ENCODE peak calls at places on chromosomes 16 and 17, in nine cellular contexts. One of them, this sample, is unnamed.

GRCh38 chr17:72514888-72515287 is 394.1 kb downstream of the SOX9 start:
- DNase-seq in anterior cingulate cortex: peak
- DNase-seq in posterior cingulate gyrus: peak
- DNase-seq in stomach: no peak
- DNase-seq in T-cell: no peak
- DNase-seq in T47D: no peak
- DNase-seq in A549: no peak
- DNase-seq in AG10803: peak
- DNase-seq in activated B cell treated with CpG ODN at 0.5 μM for 24 hours: no peak
- DNase-seq in this sample: no peak

GRCh38 chr17:3558603-3559269 is 1.1 kb upstream of the TRPV3 start:
- DNase-seq in anterior cingulate cortex: no peak
- DNase-seq in posterior cingulate gyrus: peak
- DNase-seq in stomach: peak
- DNase-seq in T-cell: peak
- DNase-seq in T47D: no peak
- DNase-seq in A549: no peak
- DNase-seq in AG10803: peak
- DNase-seq in activated B cell treated with CpG ODN at 0.5 μM for 24 hours: peak
- DNase-seq in this sample: no peak

GRCh38 chr17:42629420-42630009 is 20.0 kb downstream of the TUBG1 start:
- DNase-seq in anterior cingulate cortex: no peak
- DNase-seq in posterior cingulate gyrus: no peak
- DNase-seq in stomach: no peak
- DNase-seq in T-cell: no peak
- DNase-seq in T47D: peak
- DNase-seq in A549: no peak
- DNase-seq in AG10803: no peak
- DNase-seq in activated B cell treated with CpG ODN at 0.5 μM for 24 hours: no peak
- DNase-seq in this sample: no peak

GRCh38 chr17:17931159-17931558 is 41.0 kb downstream of the TOM1L2 start:
- DNase-seq in anterior cingulate cortex: no peak
- DNase-seq in posterior cingulate gyrus: no peak
- DNase-seq in stomach: no peak
- DNase-seq in T-cell: no peak
- DNase-seq in T47D: no peak
- DNase-seq in A549: no peak
- DNase-seq in AG10803: no peak
- DNase-seq in activated B cell treated with CpG ODN at 0.5 μM for 24 hours: no peak
- DNase-seq in this sample: no peak

GRCh38 chr16:54370653-54371052 is 84.1 kb upstream of the IRX3 start:
- DNase-seq in anterior cingulate cortex: no peak
- DNase-seq in posterior cingulate gyrus: no peak
- DNase-seq in stomach: no peak
- DNase-seq in T-cell: no peak
- DNase-seq in T47D: no peak
- DNase-seq in A549: no peak
- DNase-seq in AG10803: no peak
- DNase-seq in activated B cell treated with CpG ODN at 0.5 μM for 24 hours: no peak
- DNase-seq in this sample: no peak

GRCh38 chr17:52111182-52111581 is 47.3 kb downstream of the CA10 start:
- DNase-seq in anterior cingulate cortex: no peak
- DNase-seq in posterior cingulate gyrus: no peak
- DNase-seq in stomach: no peak
- DNase-seq in T-cell: no peak
- DNase-seq in T47D: no peak
- DNase-seq in A549: no peak
- DNase-seq in AG10803: no peak
- DNase-seq in activated B cell treated with CpG ODN at 0.5 μM for 24 hours: no peak
- DNase-seq in this sample: no peak

GRCh38 chr16:84898447-84898846 is 78.7 kb downstream of the CRISPLD2 start:
- DNase-seq in anterior cingulate cortex: no peak
- DNase-seq in posterior cingulate gyrus: peak
- DNase-seq in stomach: no peak
- DNase-seq in T-cell: no peak
- DNase-seq in T47D: no peak
- DNase-seq in A549: peak
- DNase-seq in AG10803: no peak
- DNase-seq in activated B cell treated with CpG ODN at 0.5 μM for 24 hours: no peak
- DNase-seq in this sample: no peak

GRCh38 chr17:79624658-79625478 is 14.0 kb upstream of the RBFOX3 start:
- DNase-seq in anterior cingulate cortex: no peak
- DNase-seq in posterior cingulate gyrus: peak
- DNase-seq in stomach: no peak
- DNase-seq in T-cell: no peak
- DNase-seq in T47D: no peak
- DNase-seq in A549: no peak
- DNase-seq in AG10803: no peak
- DNase-seq in activated B cell treated with CpG ODN at 0.5 μM for 24 hours: no peak
- DNase-seq in this sample: no peak

GRCh38 chr17:54404259-54404658 is 496.4 kb upstream of the TOM1L1 start:
- DNase-seq in anterior cingulate cortex: no peak
- DNase-seq in posterior cingulate gyrus: no peak
- DNase-seq in stomach: no peak
- DNase-seq in T-cell: no peak
- DNase-seq in T47D: no peak
- DNase-seq in A549: no peak
- DNase-seq in AG10803: no peak
- DNase-seq in activated B cell treated with CpG ODN at 0.5 μM for 24 hours: no peak
- DNase-seq in this sample: no peak

GRCh38 chr17:45235071-45236001 is 13.7 kb downstream of the FMNL1 start:
- DNase-seq in anterior cingulate cortex: no peak
- DNase-seq in posterior cingulate gyrus: peak
- DNase-seq in stomach: peak
- DNase-seq in T-cell: peak
- DNase-seq in T47D: peak
- DNase-seq in A549: peak
- DNase-seq in AG10803: peak
- DNase-seq in activated B cell treated with CpG ODN at 0.5 μM for 24 hours: peak
- DNase-seq in this sample: peak

GRCh38 chr17:75394332-75394918 is 11.1 kb downstream of the GRB2 start:
- DNase-seq in anterior cingulate cortex: no peak
- DNase-seq in posterior cingulate gyrus: no peak
- DNase-seq in stomach: no peak
- DNase-seq in T-cell: no peak
- DNase-seq in T47D: no peak
- DNase-seq in A549: peak
- DNase-seq in AG10803: no peak
- DNase-seq in activated B cell treated with CpG ODN at 0.5 μM for 24 hours: no peak
- DNase-seq in this sample: no peak

GRCh38 chr16:19153876-19154275 is 14.2 kb upstream of the SYT17 start:
- DNase-seq in anterior cingulate cortex: no peak
- DNase-seq in posterior cingulate gyrus: no peak
- DNase-seq in stomach: no peak
- DNase-seq in T-cell: no peak
- DNase-seq in T47D: peak
- DNase-seq in A549: peak
- DNase-seq in AG10803: no peak
- DNase-seq in activated B cell treated with CpG ODN at 0.5 μM for 24 hours: no peak
- DNase-seq in this sample: no peak

GRCh38 chr16:28112908-28113307 is 49.4 kb upstream of the GSG1L start:
- DNase-seq in anterior cingulate cortex: no peak
- DNase-seq in posterior cingulate gyrus: no peak
- DNase-seq in stomach: no peak
- DNase-seq in T-cell: no peak
- DNase-seq in T47D: no peak
- DNase-seq in A549: no peak
- DNase-seq in AG10803: no peak
- DNase-seq in activated B cell treated with CpG ODN at 0.5 μM for 24 hours: no peak
- DNase-seq in this sample: no peak

GRCh38 chr16:74107795-74108610 is 188.6 kb upstream of the PSMD7 start:
- DNase-seq in anterior cingulate cortex: no peak
- DNase-seq in posterior cingulate gyrus: no peak
- DNase-seq in stomach: peak
- DNase-seq in T-cell: peak
- DNase-seq in T47D: peak
- DNase-seq in A549: peak
- DNase-seq in AG10803: peak
- DNase-seq in activated B cell treated with CpG ODN at 0.5 μM for 24 hours: no peak
- DNase-seq in this sample: peak

GRCh38 chr17:67359960-67360817 is 6.2 kb downstream of the PSMD12 start:
- DNase-seq in anterior cingulate cortex: no peak
- DNase-seq in posterior cingulate gyrus: no peak
- DNase-seq in stomach: no peak
- DNase-seq in T-cell: peak
- DNase-seq in T47D: peak
- DNase-seq in A549: peak
- DNase-seq in AG10803: peak
- DNase-seq in activated B cell treated with CpG ODN at 0.5 μM for 24 hours: no peak
- DNase-seq in this sample: no peak